ENCODE peak calls at places on chromosome 4, in six cellular contexts. M is keratinocyte, W is GM23248, O is Panc1, P is uterus, K is body of pancreas. V is an unnamed sample. For H3K9me3, the result is how much of the 10 kb centered on the place peaks cover.

GRCh38 chr4:142778908-142779307 is 67.2 kb downstream of the INPP4B start:
- DNase-seq in M (no peak), W (peak), O (no peak), P (no peak), K (no peak), V (no peak)

GRCh38 chr4:183349673-183350072 is 27.4 kb upstream of the CLDN24 start:
- DNase-seq in M (no peak), W (peak), O (no peak), P (no peak), K (no peak), V (no peak)

GRCh38 chr4:80202190-80202711 is 4.9 kb downstream of the PRDM8 start:
- DNase-seq in M (no peak), W (peak), O (no peak), P (peak), K (peak), V (no peak)

GRCh38 chr4:26885912-26886274 is 25.3 kb downstream of the STIM2 start:
- DNase-seq in M (no peak), W (no peak), O (no peak), P (no peak), K (no peak), V (no peak)

GRCh38 chr4:53121304-53121865 is 244.5 kb downstream of the SCFD2 start:
- DNase-seq in M (no peak), W (no peak), O (no peak), P (no peak), K (no peak), V (no peak)

GRCh38 chr4:166165829-166166420 is 292.9 kb downstream of the TLL1 start:
- DNase-seq in M (no peak), W (peak), O (peak), P (no peak), K (peak), V (peak)

GRCh38 chr4:180296036-180296599 is 1947.1 kb upstream of the TENM3 start:
- DNase-seq in M (no peak), W (no peak), O (no peak), P (no peak), K (no peak), V (no peak)

GRCh38 chr4:97953171-97953570 is 190.1 kb downstream of the STPG2 start:
- DNase-seq in M (no peak), W (no peak), O (no peak), P (no peak), K (no peak), V (no peak)

GRCh38 chr4:46830971-46831454 is 78.0 kb downstream of the COX7B2 start:
- DNase-seq in M (no peak), W (no peak), O (no peak), P (no peak), K (no peak), V (no peak)

GRCh38 chr4:165378763-165379631 is at the start of gene CPE:
- DNase-seq in M (no peak), W (peak), O (no peak), P (peak), K (peak), V (no peak)

GRCh38 chr4:114607086-114607485 is 8.5 kb downstream of the UGT8 start:
- DNase-seq in M (no peak), W (no peak), O (no peak), P (no peak), K (no peak), V (no peak)

GRCh38 chr4:10094841-10095240 is 21.8 kb downstream of the WDR1 start:
- DNase-seq in M (no peak), W (no peak), O (no peak), P (no peak), K (no peak), V (no peak)

GRCh38 chr4:139814285-139815015 is 148.8 kb downstream of the MGST2 start:
- DNase-seq in M (no peak), W (peak), O (no peak), P (peak), K (no peak), V (no peak)

GRCh38 chr4:145734576-145735329 is 54.8 kb downstream of the C4orf51 start:
- DNase-seq in M (peak), W (peak), O (no peak), P (peak), K (peak), V (no peak)

GRCh38 chr4:41792166-41792565 is 43.6 kb upstream of the PHOX2B start:
- DNase-seq in M (no peak), W (no peak), O (no peak), P (no peak), K (no peak), V (no peak)

GRCh38 chr4:39446842-39447573 is 11.7 kb downstream of the RPL9 start:
- DNase-seq in M (no peak), W (peak), O (no peak), P (peak), K (peak), V (no peak)

GRCh38 chr4:40719008-40719623 is 30.6 kb upstream of the NSUN7 start:
- DNase-seq in M (no peak), W (peak), O (peak), P (no peak), K (peak), V (peak)

GRCh38 chr4:13201241-13201640 is 282.9 kb downstream of the RAB28 start:
- DNase-seq in M (no peak), W (no peak), O (no peak), P (no peak), K (no peak), V (no peak)

GRCh38 chr4:62644372-62644771 is 1444.2 kb downstream of the ADGRL3 start:
- DNase-seq in M (no peak), W (no peak), O (no peak), P (no peak), K (no peak), V (peak)

GRCh38 chr4:170214731-170215130 is 125.0 kb upstream of the AADAT start:
- DNase-seq in M (no peak), W (no peak), O (no peak), P (no peak), K (no peak), V (no peak)

DNA sequence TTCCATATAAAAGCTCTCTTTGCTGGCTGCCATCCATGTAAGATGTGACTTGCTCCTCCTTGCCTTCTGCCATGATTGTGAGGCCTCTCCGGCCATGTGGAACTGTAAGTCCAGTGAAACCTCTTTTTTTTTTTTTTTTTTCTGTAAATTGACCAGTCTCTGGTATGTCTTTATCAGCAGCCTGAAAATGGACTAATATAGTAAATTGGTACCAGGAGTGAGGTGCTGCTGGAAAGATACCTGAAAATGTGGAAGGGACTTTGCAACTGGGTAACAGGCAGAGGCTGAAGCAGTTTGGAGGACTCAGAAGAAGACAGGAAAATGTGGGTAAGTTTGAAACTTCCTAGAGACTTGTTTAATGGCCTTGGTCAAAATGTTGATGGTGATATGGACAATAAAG is 124.3 kb upstream of the AADAT start:
- DNase-seq in M (no peak), W (no peak), O (no peak), P (no peak), K (no peak), V (no peak)
- H3K9me3 ChIP-seq in M (under half), W (under half), O (under half), P (under half), K (under half), V (under half)

DNA sequence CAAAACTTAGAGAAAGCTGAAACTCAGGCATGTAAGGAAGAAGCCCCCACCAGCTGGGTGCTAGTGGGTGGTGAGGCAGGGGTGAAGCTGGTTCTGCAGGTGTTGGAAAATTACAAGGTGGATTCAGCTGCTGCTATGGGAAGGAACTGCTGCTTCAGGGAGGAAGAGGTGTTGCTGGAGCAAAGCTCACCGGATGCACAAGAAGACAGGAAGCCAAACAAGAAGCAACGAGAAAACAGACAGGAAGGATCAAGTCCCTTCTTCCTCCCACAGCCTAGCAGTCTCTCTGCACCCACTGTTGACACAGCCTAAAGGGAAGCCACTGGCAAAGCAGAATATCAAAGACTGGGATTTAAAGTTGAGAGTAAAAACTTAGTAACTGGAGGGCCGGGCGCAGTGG is 100.2 kb upstream of the JADE1 start:
- DNase-seq in M (no peak), W (no peak), O (no peak), P (no peak), K (no peak), V (no peak)
- H3K27ac ChIP-seq in M (no peak), W (no peak), O (no peak), P (no peak), K (no peak), V (no peak)

DNA sequence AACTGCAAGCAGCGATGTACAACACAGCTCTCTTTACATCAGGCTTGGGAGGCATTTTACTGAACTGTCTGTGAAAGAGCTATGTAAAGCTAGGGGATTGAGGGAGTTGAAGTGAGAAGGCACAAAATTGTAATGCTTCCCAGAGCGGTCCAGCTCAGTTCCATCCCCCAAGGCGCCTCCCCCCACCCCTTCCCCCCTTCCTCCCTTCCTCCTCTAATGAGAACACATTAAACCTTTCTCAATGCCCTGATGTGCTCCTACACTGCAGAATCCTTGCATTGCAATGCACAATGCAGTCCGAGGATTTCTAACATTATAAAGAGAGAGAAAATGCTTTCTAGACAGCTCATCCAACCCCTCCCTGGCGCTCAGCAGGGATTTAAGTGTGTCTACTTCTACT is 73.9 kb downstream of the CXXC4 start:
- DNase-seq in M (no peak), W (no peak), O (no peak), P (no peak), K (no peak), V (no peak)
- H3K4me3 ChIP-seq in M (no peak), W (no peak), O (no peak), P (no peak), K (no peak), V (no peak)

GRCh38 chr4:4776934-4777333 is 82.5 kb upstream of the MSX1 start:
- DNase-seq in M (no peak), W (no peak), O (no peak), P (no peak), K (no peak), V (no peak)
- H3K9me3 ChIP-seq in M (under half), W (under half), O (under half), P (under half), K (under half), V (under half)

GRCh38 chr4:92090887-92091286 is 212.9 kb upstream of the GRID2 start:
- DNase-seq in M (no peak), W (no peak), O (no peak), P (no peak), K (no peak), V (no peak)
- H3K27ac ChIP-seq in M (no peak), W (no peak), O (no peak), P (no peak), K (no peak), V (no peak)

DNA sequence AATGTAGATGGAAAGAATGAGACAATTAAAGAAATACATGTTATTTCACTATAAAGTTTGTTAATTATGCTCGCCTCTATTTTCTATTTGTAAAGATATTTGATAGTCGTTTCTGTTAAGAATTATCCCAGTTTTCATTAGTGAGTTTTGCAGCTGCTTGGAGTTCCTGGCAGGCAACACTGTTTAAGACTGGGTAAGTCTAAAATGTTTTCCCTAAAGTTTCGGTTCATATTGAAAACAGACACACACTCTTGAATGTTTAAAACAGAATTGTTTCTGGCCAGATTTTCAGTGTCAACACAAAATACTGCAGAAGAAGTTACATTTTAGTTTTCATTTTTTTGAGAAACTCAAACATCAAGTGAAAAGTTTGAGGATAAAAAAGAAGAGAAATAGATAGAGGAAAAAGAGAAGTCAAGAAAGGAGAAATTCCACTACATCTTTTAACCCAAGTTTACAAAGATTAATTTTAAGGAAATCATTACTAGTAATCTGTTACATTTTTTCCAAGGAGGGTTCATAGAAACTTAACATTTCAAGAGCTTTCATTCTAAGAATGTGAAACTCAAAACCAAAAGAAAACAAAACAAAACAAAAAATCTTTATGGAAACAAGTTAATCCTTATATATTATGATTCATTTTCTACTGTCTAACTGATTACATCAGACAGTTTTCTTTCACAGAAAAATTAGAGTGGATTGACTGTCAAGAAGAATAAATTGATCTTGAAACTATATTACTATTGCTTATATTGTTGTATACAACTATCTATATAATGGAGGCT is 305.5 kb downstream of the FAT4 start:
- DNase-seq in M (no peak), W (peak), O (no peak), P (no peak), K (no peak), V (no peak)
- H3K4me3 ChIP-seq in M (no peak), W (peak), O (no peak), P (no peak), K (no peak), V (no peak)

V was measured in iPS DF 6.9.